ENCODE peak calls at places on chromosomes 4 and X, in ten cellular contexts. L is LoVo; C is A172; U is CD4-positive, alpha-beta T cell; Y is IMR-90; I is stimulated activated CD4-positive, alpha-beta T cell treated with anti-CD3 and anti-CD28 coated beads, Interleukin-12 subunit alpha, Interleukin-12 subunit beta, amount 100 ng/mL, for 48 hours; M is choroid plexus epithelial cell; P is cardiac muscle cell; D is head of caudate nucleus; E is skeletal muscle cell. X is an unnamed sample.

GRCh38 chr4:17580969-17581368 is 4.0 kb downstream of the LAP3 start:
- DNase-seq in C (peak), E (no peak), M (peak), P (peak), L (no peak), U (no peak), I (no peak), Y (peak), D (no peak), X (no peak)

GRCh38 chr4:53671757-53672156 is 80.5 kb upstream of the LNX1 start:
- DNase-seq in Y (no peak), M (no peak), D (no peak), U (no peak), C (no peak), L (no peak), E (no peak), P (no peak), I (no peak), X (no peak)

GRCh38 chrX:6210230-6210629 is 18.4 kb downstream of the NLGN4X start:
- DNase-seq in D (no peak), P (no peak), M (no peak), Y (no peak), U (no peak), C (no peak), I (no peak), L (no peak), E (no peak), X (no peak)

GRCh38 chr4:86592553-86593249 is 1.4 kb upstream of the PTPN13 start:
- DNase-seq in D (no peak), E (no peak), I (no peak), L (no peak), C (no peak), Y (peak), M (peak), P (no peak), U (no peak), X (no peak)

GRCh38 chr4:11954093-11954492 is 525.4 kb upstream of the HS3ST1 start:
- DNase-seq in P (peak), C (no peak), I (no peak), Y (no peak), D (no peak), U (no peak), L (peak), M (peak), E (no peak), X (no peak)

GRCh38 chr4:189436207-189436606 is 504.5 kb upstream of the FRG1 start:
- DNase-seq in E (no peak), P (no peak), M (no peak), Y (no peak), U (no peak), D (no peak), L (peak), I (no peak), C (no peak), X (no peak)

GRCh38 chrX:24149346-24150050 is at the start of gene ZFX:
- DNase-seq in C (no peak), D (peak), U (peak), L (peak), I (peak), Y (peak), E (no peak), P (peak), M (peak), X (no peak)

GRCh38 chr4:101774807-101775206 is 15.7 kb upstream of the BANK1 start:
- DNase-seq in C (no peak), L (peak), U (no peak), Y (peak), M (peak), D (no peak), I (no peak), P (peak), E (peak), X (no peak)

GRCh38 chr4:46946914-46947313 is 37.9 kb upstream of the COX7B2 start:
- DNase-seq in L (no peak), E (peak), C (no peak), D (no peak), I (no peak), Y (peak), P (peak), M (peak), U (no peak), X (no peak)

GRCh38 chr4:180947421-180947820 is 1295.8 kb upstream of the TENM3 start:
- DNase-seq in U (no peak), D (no peak), I (no peak), L (no peak), P (peak), C (peak), Y (peak), M (peak), E (peak), X (no peak)

GRCh38 chr4:156798438-156798837 is 173.2 kb downstream of the PDGFC start:
- DNase-seq in L (no peak), E (no peak), U (no peak), P (no peak), D (no peak), C (no peak), M (no peak), I (no peak), Y (no peak), X (no peak)

GRCh38 chrX:153960077-153960476 is 11.5 kb downstream of the HCFC1 start:
- DNase-seq in E (no peak), P (no peak), U (no peak), L (no peak), C (no peak), D (no peak), Y (no peak), I (no peak), M (no peak), X (no peak)

GRCh38 chr4:77994194-77994721 is 62.9 kb upstream of the FRAS1 start:
- DNase-seq in C (peak), M (peak), P (peak), U (no peak), L (peak), E (peak), Y (peak), I (no peak), D (no peak), X (peak)

GRCh38 chrX:41472231-41472815 is 25.2 kb downstream of the NYX start:
- DNase-seq in C (peak), D (no peak), L (no peak), P (no peak), Y (no peak), U (no peak), E (no peak), M (no peak), I (no peak), X (no peak)

GRCh38 chrX:56232221-56233082 is at the start of gene KLF8:
- DNase-seq in I (peak), E (no peak), D (peak), M (no peak), L (no peak), P (peak), U (peak), C (no peak), Y (no peak), X (peak)

GRCh38 chr4:149441338-149441737 is 374.3 kb downstream of the IQCM start:
- DNase-seq in C (peak), I (no peak), D (no peak), L (no peak), Y (peak), U (no peak), E (peak), M (peak), P (peak), X (no peak)

GRCh38 chr4:7967501-7968261 is 28.0 kb upstream of the AFAP1 start:
- DNase-seq in I (no peak), L (no peak), M (peak), P (peak), Y (peak), D (no peak), E (no peak), C (peak), U (no peak), X (no peak)

GRCh38 chr4:93157984-93158383 is 670.6 kb upstream of the ATOH1 start:
- DNase-seq in L (no peak), E (no peak), M (no peak), U (no peak), D (no peak), I (no peak), P (no peak), C (no peak), Y (peak), X (no peak)

GRCh38 chr4:94827481-94828110 is 69.8 kb downstream of the BMPR1B start:
- DNase-seq in D (no peak), M (peak), Y (peak), U (no peak), I (no peak), P (peak), E (peak), C (peak), L (peak), X (no peak)

GRCh38 chr4:146943691-146944375 is 1.8 kb downstream of the TTC29 start:
- DNase-seq in L (no peak), I (no peak), U (no peak), Y (no peak), M (no peak), E (no peak), D (no peak), P (no peak), C (no peak), X (no peak)

GRCh38 chr4:69717778-69718177 is 42.6 kb downstream of the SULT1B1 start:
- DNase-seq in U (no peak), I (no peak), C (no peak), Y (no peak), M (no peak), P (no peak), D (no peak), L (no peak), E (no peak), X (no peak)

GRCh38 chr4:86549163-86549788 is 44.8 kb upstream of the PTPN13 start:
- DNase-seq in Y (peak), L (no peak), C (peak), I (no peak), P (no peak), U (no peak), D (no peak), M (peak), E (no peak), X (no peak)

GRCh38 chrX:38305971-38306370 is 21.3 kb downstream of the RPGR start:
- DNase-seq in C (no peak), D (no peak), M (peak), U (no peak), P (peak), E (peak), I (no peak), Y (no peak), L (no peak), X (no peak)

GRCh38 chr4:8913858-8914460 is 42.3 kb upstream of the HMX1 start:
- DNase-seq in D (no peak), C (no peak), I (no peak), Y (no peak), M (no peak), E (no peak), L (no peak), P (no peak), U (no peak), X (no peak)

GRCh38 chr4:172656055-172656454 is 512.6 kb upstream of the GALNT7 start:
- DNase-seq in E (no peak), D (no peak), I (no peak), C (no peak), M (no peak), L (no peak), P (no peak), Y (no peak), U (no peak), X (no peak)

GRCh38 chrX:39931554-39932282 is 166.0 kb downstream of the BCOR start:
- DNase-seq in I (no peak), U (no peak), Y (no peak), L (no peak), C (no peak), E (no peak), M (no peak), P (peak), D (no peak), X (no peak)

GRCh38 chr4:152352645-152353116 is 183.2 kb downstream of the FBXW7 start:
- DNase-seq in P (peak), I (no peak), E (peak), Y (peak), C (peak), U (no peak), M (peak), L (peak), D (peak), X (peak)

GRCh38 chrX:47218920-47219815 is 687 bp downstream of the CDK16 start:
- DNase-seq in L (no peak), M (no peak), E (no peak), Y (no peak), I (no peak), P (peak), U (peak), C (no peak), D (peak), X (peak)

GRCh38 chr4:110224812-110225211 is 26.4 kb upstream of the ELOVL6 start:
- DNase-seq in L (no peak), U (no peak), E (no peak), M (no peak), D (no peak), C (no peak), Y (peak), I (no peak), P (peak), X (no peak)